ENCODE peak calls at places on chromosomes 5 and 9, in four cellular contexts. E is tibial artery, F is H1, B is A549. K is an unnamed sample.

GRCh38 chr5:65086234-65086886 is 317.6 kb downstream of the CWC27 start:
- DNase-seq in E (no peak), F (no peak), B (no peak), K (no peak)

GRCh38 chr5:128038641-128039040 is 44.9 kb upstream of the SLC12A2 start:
- DNase-seq in E (no peak), F (no peak), B (peak; percentile 3), K (no peak)

GRCh38 chr5:179265529-179266290 is 79.6 kb downstream of the ADAMTS2 start:
- DNase-seq in E (peak; percentile 99), F (peak; percentile 71), B (no peak), K (peak; percentile 87)

GRCh38 chr5:151251001-151251551 is 1.9 kb upstream of the GM2A start:
- DNase-seq in E (no peak), F (no peak), B (no peak), K (no peak)

GRCh38 chr5:10635861-10636350 is 72.0 kb downstream of the ANKRD33B start:
- DNase-seq in E (no peak), F (no peak), B (no peak), K (no peak)

GRCh38 chr5:8726383-8727036 is 819.4 kb downstream of the SEMA5A start:
- DNase-seq in E (no peak), F (no peak), B (no peak), K (no peak)

GRCh38 chr5:110038297-110038997 is 348.7 kb downstream of the MAN2A1 start:
- DNase-seq in E (no peak), F (no peak), B (no peak), K (no peak)

GRCh38 chr9:114304416-114305188 is 18.3 kb upstream of the ORM1 start:
- DNase-seq in E (peak; percentile 56), F (peak; percentile 24), B (no peak), K (no peak)

GRCh38 chr5:112921833-112922817 is at the start of gene REEP5:
- DNase-seq in E (peak; percentile 89), F (peak; percentile 87), B (peak; percentile 74), K (peak; percentile 83)

GRCh38 chr9:79195904-79196303 is 375.9 kb upstream of the TLE4 start:
- DNase-seq in E (no peak), F (no peak), B (no peak), K (no peak)

GRCh38 chr5:131589510-131590348 is 45.3 kb downstream of the RAPGEF6 start:
- DNase-seq in E (no peak), F (peak; percentile 56), B (peak; percentile 36), K (no peak)

GRCh38 chr9:114174557-114174875 is 19.2 kb downstream of the COL27A1 start:
- DNase-seq in E (no peak), F (no peak), B (no peak), K (no peak)

GRCh38 chr5:116553366-116553765 is 21.3 kb downstream of the SEMA6A start:
- DNase-seq in E (no peak), F (no peak), B (no peak), K (no peak)

GRCh38 chr5:57537831-57538230 is 55.2 kb upstream of the ACTBL2 start:
- DNase-seq in E (no peak), F (no peak), B (no peak), K (no peak)

GRCh38 chr9:18208166-18209059 is 265.5 kb upstream of the ADAMTSL1 start:
- DNase-seq in E (no peak), F (peak; percentile 67), B (peak; percentile 8), K (peak; percentile 30)

GRCh38 chr5:120405291-120405864 is 58.7 kb upstream of the PRR16 start:
- DNase-seq in E (no peak), F (no peak), B (no peak), K (no peak)

GRCh38 chr9:134215709-134216448 is 51.5 kb upstream of the RNU6ATAC start:
- DNase-seq in E (no peak), F (no peak), B (no peak), K (peak; percentile 31)

GRCh38 chr9:136570191-136570845 is 24.5 kb upstream of the NOTCH1 start:
- DNase-seq in E (no peak), F (no peak), B (no peak), K (no peak)
- H3K27ac ChIP-seq in E (peak overlapping the region; percentile 58), F (no peak overlapping the region), B (peak overlapping the region; percentile 75), K (peak overlapping the region; percentile 79)

DNA sequence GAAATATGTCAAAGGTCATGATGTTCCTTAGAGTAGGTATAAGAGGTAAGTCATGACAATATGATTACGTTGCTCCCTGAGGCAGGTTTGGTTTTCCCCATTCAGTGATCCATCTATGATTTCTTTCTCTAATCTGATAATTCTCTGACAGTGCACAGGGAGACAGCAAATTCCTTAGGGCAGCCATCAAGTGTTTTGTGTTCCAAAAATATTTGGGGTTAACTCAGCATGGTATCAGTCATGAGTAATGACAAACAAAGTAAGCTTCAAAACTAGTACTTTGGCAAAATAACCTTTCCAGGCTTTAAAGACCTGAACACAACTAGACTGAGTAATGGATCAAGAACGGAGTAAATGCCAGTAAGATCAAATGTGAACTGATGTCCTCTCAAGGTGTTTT is 55.3 kb upstream of the SPATA31E1 start:
- DNase-seq in E (no peak), F (no peak), B (no peak), K (no peak)
- H3K4me1 ChIP-seq in E (no peaks in the 10 kb centered on the region), F (no peaks in the 10 kb centered on the region), B (peaks cover 3% of the 10 kb centered on the region), K (no peaks in the 10 kb centered on the region)

DNA sequence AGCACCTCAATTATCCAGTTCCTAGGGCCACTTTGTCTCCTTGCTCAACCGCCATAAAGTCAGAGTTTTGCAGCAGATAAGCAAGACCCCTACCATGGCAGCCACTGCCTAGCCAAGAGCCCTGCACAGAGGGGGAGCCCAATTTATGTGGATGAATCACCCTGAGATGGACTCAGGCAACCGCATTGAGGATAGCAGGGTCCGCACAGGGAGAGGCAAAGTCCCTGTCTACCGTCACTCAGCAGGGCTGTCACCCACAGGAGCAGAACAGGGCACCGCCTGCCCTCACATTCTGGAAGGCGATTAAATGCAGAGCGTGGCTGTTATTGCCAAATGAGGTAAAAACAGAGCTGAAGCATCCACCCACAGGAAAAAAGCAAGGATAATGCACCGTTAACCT is 1.7 kb downstream of the FBP2 start:
- DNase-seq in E (no peak), F (no peak), B (no peak), K (no peak)
- H3K27ac ChIP-seq in E (no peak overlapping the region), F (no peak overlapping the region), B (no peak overlapping the region), K (no peak overlapping the region)

GRCh38 chr5:134085411-134085810 is 29.1 kb upstream of the TCF7 start:
- DNase-seq in E (no peak), F (no peak), B (no peak), K (no peak)
- H3K4me1 ChIP-seq in E (no peaks in the 10 kb centered on the region), F (no peaks in the 10 kb centered on the region), B (no peaks in the 10 kb centered on the region), K (no peaks in the 10 kb centered on the region)

DNA sequence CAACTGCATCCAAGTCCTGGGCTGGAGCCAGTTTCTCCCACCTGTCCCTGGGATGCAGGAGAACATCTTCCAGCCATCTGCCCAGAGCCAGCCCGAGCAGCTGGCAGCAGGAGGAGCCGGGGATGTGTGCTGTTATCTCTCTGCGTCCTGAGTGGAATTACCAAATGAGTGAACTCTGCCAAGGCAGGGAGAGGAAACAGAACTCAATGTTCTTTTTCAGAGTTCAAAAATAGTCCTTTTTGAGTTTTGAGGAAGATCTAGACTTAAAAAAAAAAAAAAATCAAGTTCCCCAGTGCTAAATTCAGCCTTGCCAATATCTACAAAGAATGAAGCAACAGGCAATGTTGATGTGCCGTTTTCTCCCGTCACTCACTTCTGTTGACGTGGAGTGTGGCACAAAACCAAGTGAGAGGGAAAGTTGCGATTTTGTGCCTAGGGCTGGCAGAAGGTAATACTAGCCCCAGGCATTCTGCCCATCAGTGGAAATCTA is 56.2 kb downstream of the TMOD1 start:
- DNase-seq in E (peak; percentile 97), F (no peak), B (no peak), K (peak; percentile 69)
- H3K27ac ChIP-seq in E (peak overlapping the region; percentile 91), F (no peak overlapping the region), B (no peak overlapping the region), K (peak overlapping the region; percentile 85)